ENCODE peak calls at places on chromosome 17, in four cellular contexts. H, P, R and Q are unnamed samples.

GRCh38 chr17:1146551-1147265 is 33.1 kb downstream of the ABR start:
- DNase-seq in H (no peak), P (no peak), R (no peak), Q (no peak)

GRCh38 chr17:60744355-60744958 is 66.8 kb downstream of the BCAS3 start:
- DNase-seq in H (no peak), P (no peak), R (no peak), Q (no peak)

GRCh38 chr17:27982688-27983087 is 59.8 kb upstream of the NLK start:
- DNase-seq in H (no peak), P (no peak), R (no peak), Q (no peak)

GRCh38 chr17:77036841-77037381 is 103.9 kb upstream of the SEC14L1 start:
- DNase-seq in H (peak), P (no peak), R (no peak), Q (no peak)

GRCh38 chr17:47741793-47742145 is 8.7 kb downstream of the TBX21 start:
- DNase-seq in H (no peak), P (no peak), R (no peak), Q (no peak)

GRCh38 chr17:77323413-77324171 is 182.8 kb downstream of the SEC14L1 start:
- DNase-seq in H (peak), P (no peak), R (no peak), Q (peak)

GRCh38 chr17:71423871-71424546 is 696.8 kb upstream of the SOX9 start:
- DNase-seq in H (no peak), P (no peak), R (peak), Q (no peak)

GRCh38 chr17:80768936-80769335 is 222.7 kb upstream of the CHMP6 start:
- DNase-seq in H (no peak), P (no peak), R (no peak), Q (no peak)

GRCh38 chr17:79026345-79027273 is 2.6 kb downstream of the C1QTNF1 start:
- DNase-seq in H (peak), P (no peak), R (no peak), Q (peak)

GRCh38 chr17:58487589-58488427 is at the start of gene HSF5:
- DNase-seq in H (peak), P (no peak), R (no peak), Q (no peak)

GRCh38 chr17:8121531-8122390 is 2.1 kb downstream of the HES7 start:
- DNase-seq in H (peak), P (peak), R (no peak), Q (peak)

GRCh38 chr17:15479697-15480096 is 12.3 kb upstream of the CDRT4 start:
- DNase-seq in H (no peak), P (no peak), R (no peak), Q (no peak)

GRCh38 chr17:3004925-3005324 is 58.5 kb downstream of the OR1D5 start:
- DNase-seq in H (no peak), P (no peak), R (no peak), Q (no peak)

GRCh38 chr17:58377005-58377660 is 25.1 kb upstream of the SUPT4H1 start:
- DNase-seq in H (no peak), P (no peak), R (no peak), Q (no peak)

GRCh38 chr17:57438031-57438731 is 181.9 kb downstream of the MSI2 start:
- DNase-seq in H (peak), P (no peak), R (no peak), Q (no peak)

GRCh38 chr17:36942631-36943125 is 5.4 kb downstream of the LHX1 start:
- DNase-seq in H (no peak), P (no peak), R (no peak), Q (no peak)

GRCh38 chr17:67994827-67995567 is 1.3 kb downstream of the C17orf58 start:
- DNase-seq in H (no peak), P (no peak), R (no peak), Q (no peak)

GRCh38 chr17:18947866-18948265 is 4.1 kb upstream of the SLC5A10 start:
- DNase-seq in H (peak), P (no peak), R (no peak), Q (no peak)

GRCh38 chr17:76384222-76384986 is at the start of gene SPHK1:
- DNase-seq in H (peak), P (peak), R (no peak), Q (no peak)

GRCh38 chr17:74042744-74043486 is 160.6 kb upstream of the RPL38 start:
- DNase-seq in H (peak), P (no peak), R (no peak), Q (no peak)

GRCh38 chr17:36761203-36761945 is 160.0 kb downstream of the MRM1 start:
- DNase-seq in H (peak), P (peak), R (no peak), Q (no peak)

GRCh38 chr17:48100591-48101011 is 677 bp downstream of the CBX1 start:
- DNase-seq in H (peak), P (peak), R (peak), Q (no peak)

GRCh38 chr17:38533241-38533640 is 72.5 kb downstream of the SRCIN1 start:
- DNase-seq in H (no peak), P (no peak), R (no peak), Q (no peak)

GRCh38 chr17:62823111-62823895 is 15.2 kb upstream of the MARCHF10 start:
- DNase-seq in H (no peak), P (no peak), R (no peak), Q (no peak)

GRCh38 chr17:28579526-28579925 is 2.8 kb upstream of the ALDOC start:
- DNase-seq in H (no peak), P (no peak), R (no peak), Q (no peak)

GRCh38 chr17:77456951-77457548 is 316.3 kb downstream of the SEC14L1 start:
- DNase-seq in H (no peak), P (no peak), R (no peak), Q (no peak)

GRCh38 chr17:77133087-77133633 is 7.6 kb upstream of the SEC14L1 start:
- DNase-seq in H (no peak), P (no peak), R (no peak), Q (no peak)

GRCh38 chr17:67488768-67489167 is 111.7 kb downstream of the PITPNC1 start:
- DNase-seq in H (no peak), P (no peak), R (no peak), Q (no peak)

GRCh38 chr17:20157078-20157360 is 147.9 kb downstream of the SPECC1 start:
- DNase-seq in H (no peak), P (no peak), R (no peak), Q (no peak)

GRCh38 chr17:28925912-28926365 is 23.1 kb upstream of the DHRS13 start:
- DNase-seq in H (no peak), P (no peak), R (no peak), Q (no peak)

GRCh38 chr17:42121066-42121769 is at the start of gene KAT2A:
- DNase-seq in H (peak), P (peak), R (no peak), Q (no peak)

GRCh38 chr17:78965369-78965982 is 14.2 kb downstream of the LGALS3BP start:
- DNase-seq in H (no peak), P (no peak), R (no peak), Q (no peak)

GRCh38 chr17:36943250-36944220 is 5.2 kb upstream of the AATF start:
- DNase-seq in H (no peak), P (no peak), R (no peak), Q (no peak)

GRCh38 chr17:17751996-17752821 is 71.0 kb downstream of the RAI1 start:
- DNase-seq in H (peak), P (peak), R (peak), Q (peak)

DNA sequence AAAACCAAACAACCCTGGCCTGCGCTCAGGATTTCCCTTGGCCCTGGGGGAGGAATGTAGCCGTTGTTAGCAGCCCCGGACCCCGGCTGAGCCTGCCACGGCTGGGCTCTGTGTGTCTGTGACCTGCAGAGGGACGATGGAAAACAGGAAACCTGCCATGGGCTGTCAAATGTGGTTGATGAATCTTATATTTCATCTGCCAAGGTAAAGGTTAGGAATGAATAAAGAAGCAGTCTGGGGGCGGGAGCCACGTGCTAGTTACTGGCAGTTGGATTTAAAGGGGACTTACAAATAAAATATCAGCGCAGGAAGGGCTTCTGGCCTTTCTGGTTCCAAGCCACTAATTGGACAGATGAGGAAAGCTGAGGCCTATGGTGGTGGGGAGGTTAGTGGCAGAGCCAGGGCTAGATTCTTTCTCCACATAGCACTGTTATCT is at the start of gene KRT23:
- DNase-seq in H (no peak), P (no peak), R (no peak), Q (no peak)
- H3K4me3 ChIP-seq in H (no peak), P (no peak), R (no peak), Q (no peak)

GRCh38 chr17:7010523-7010922 is 1.9 kb upstream of the RNASEK start:
- DNase-seq in H (no peak), P (no peak), R (no peak), Q (no peak)
- H3K4me3 ChIP-seq in H (no peak), P (no peak), R (peak), Q (peak)

GRCh38 chr17:50096758-50097157 is 1.6 kb downstream of the PDK2 start:
- DNase-seq in H (no peak), P (no peak), R (no peak), Q (no peak)
- H3K4me3 ChIP-seq in H (no peak), P (no peak), R (no peak), Q (peak)

GRCh38 chr17:7015587-7016020 is 3.2 kb downstream of the RNASEK start:
- DNase-seq in H (peak), P (no peak), R (no peak), Q (no peak)

GRCh38 chr17:7018331-7018964 is 4.4 kb upstream of the BCL6B start:
- DNase-seq in H (peak), P (no peak), R (no peak), Q (peak)

GRCh38 chr17:7017827-7018200 is 5.0 kb upstream of the BCL6B start:
- DNase-seq in H (no peak), P (no peak), R (no peak), Q (no peak)

GRCh38 chr17:7016406-7016805 is 4.0 kb downstream of the RNASEK start:
- DNase-seq in H (no peak), P (no peak), R (no peak), Q (no peak)

DNA sequence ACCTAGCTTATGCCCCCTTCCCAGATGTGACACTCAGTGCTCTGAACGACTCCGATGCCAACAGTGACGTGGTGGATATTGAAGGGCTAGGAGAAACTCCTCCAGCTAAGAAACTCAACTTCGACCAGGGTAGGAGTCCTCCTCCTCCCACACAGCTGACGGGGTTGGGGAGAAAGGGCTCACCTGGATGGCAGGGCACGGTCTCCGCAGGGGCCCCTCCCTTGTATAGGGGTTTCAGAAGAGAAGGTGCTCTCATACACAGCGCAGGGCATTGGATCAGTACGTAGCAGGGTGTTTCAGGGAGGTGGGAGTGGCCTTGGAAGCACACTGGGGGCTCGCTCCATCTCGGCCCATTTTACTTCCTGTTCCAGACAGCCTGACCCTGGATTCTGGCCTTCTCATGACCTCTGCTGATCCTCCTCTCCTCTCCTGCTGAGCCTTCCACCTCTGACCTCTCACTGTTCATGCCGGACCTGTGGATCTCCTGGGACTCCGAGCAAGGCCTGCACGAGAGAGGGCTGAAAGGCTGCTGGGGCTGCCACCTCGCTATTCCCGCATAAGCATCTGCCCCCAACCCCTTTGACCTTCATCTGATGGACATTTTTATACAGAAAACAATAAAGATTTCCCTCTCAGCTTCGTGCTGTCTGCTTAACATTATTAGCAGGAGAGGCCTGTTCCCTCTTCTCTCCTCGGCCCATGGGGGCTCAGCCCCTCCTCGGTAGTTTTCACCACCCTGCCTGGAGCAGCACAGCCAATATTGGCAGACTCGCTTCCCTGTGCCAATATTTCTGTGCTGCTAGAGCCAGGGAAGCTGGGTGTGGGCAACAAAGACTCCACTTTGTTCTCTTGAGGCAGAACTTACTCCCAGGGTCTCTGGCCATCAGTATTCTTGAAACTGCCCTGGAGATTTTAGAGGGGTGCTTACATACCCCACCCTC is 4.7 kb downstream of the RNASEK start:
- DNase-seq in H (no peak), P (no peak), R (no peak), Q (no peak)
- H3K4me3 ChIP-seq in H (no peak), P (no peak), R (no peak), Q (peak)

GRCh38 chr17:75088902-75089417 is 1.2 kb downstream of the SLC16A5 start:
- DNase-seq in H (no peak), P (no peak), R (no peak), Q (no peak)
- H3K4me3 ChIP-seq in H (no peak), P (no peak), R (no peak), Q (peak)

GRCh38 chr17:82237083-82237745 is 8.4 kb downstream of the SLC16A3 start:
- DNase-seq in H (peak), P (no peak), R (no peak), Q (no peak)
- H3K4me3 ChIP-seq in H (no peak), P (no peak), R (no peak), Q (no peak)